ENCODE peak calls at places on chromosomes 4 and X, in ten cellular contexts. One of them, this sample, is unnamed.

GRCh38 chrX:77493677-77494553 is 46.7 kb downstream of the FGF16 start:
- DNase-seq in activated T-cell treated with anti-CD3 and anti-CD28 coated beads, Interleukin-2, amount 50 U/mL, for 72 hours: no peak
- DNase-seq in stomach: no peak
- DNase-seq in GM10248: no peak
- DNase-seq in GM12878: no peak
- DNase-seq in uterus: no peak
- DNase-seq in stimulated activated CD4-positive, alpha-beta T cell treated with anti-CD3 and anti-CD28 coated beads, TNF-alpha, amount 100 ng/mL, for 4 hours: no peak
- DNase-seq in activated CD4-positive, alpha-beta T cell treated with anti-CD3 and anti-CD28 coated beads for 1 hour: no peak
- DNase-seq in NCI-H1436 treated with DMSO at 0.1 percent for 48 hours: no peak
- DNase-seq in breast epithelium: no peak
- DNase-seq in this sample: no peak

GRCh38 chrX:109760241-109760921 is 27.3 kb upstream of the ACSL4 start:
- DNase-seq in activated T-cell treated with anti-CD3 and anti-CD28 coated beads, Interleukin-2, amount 50 U/mL, for 72 hours: no peak
- DNase-seq in stomach: no peak
- DNase-seq in GM10248: no peak
- DNase-seq in GM12878: no peak
- DNase-seq in uterus: no peak
- DNase-seq in stimulated activated CD4-positive, alpha-beta T cell treated with anti-CD3 and anti-CD28 coated beads, TNF-alpha, amount 100 ng/mL, for 4 hours: no peak
- DNase-seq in activated CD4-positive, alpha-beta T cell treated with anti-CD3 and anti-CD28 coated beads for 1 hour: no peak
- DNase-seq in NCI-H1436 treated with DMSO at 0.1 percent for 48 hours: no peak
- DNase-seq in breast epithelium: no peak
- DNase-seq in this sample: no peak

GRCh38 chr4:2761035-2761923 is 5.1 kb upstream of the TNIP2 start:
- DNase-seq in activated T-cell treated with anti-CD3 and anti-CD28 coated beads, Interleukin-2, amount 50 U/mL, for 72 hours: no peak
- DNase-seq in stomach: peak
- DNase-seq in GM10248: peak
- DNase-seq in GM12878: no peak
- DNase-seq in uterus: no peak
- DNase-seq in stimulated activated CD4-positive, alpha-beta T cell treated with anti-CD3 and anti-CD28 coated beads, TNF-alpha, amount 100 ng/mL, for 4 hours: no peak
- DNase-seq in activated CD4-positive, alpha-beta T cell treated with anti-CD3 and anti-CD28 coated beads for 1 hour: no peak
- DNase-seq in NCI-H1436 treated with DMSO at 0.1 percent for 48 hours: no peak
- DNase-seq in breast epithelium: no peak
- DNase-seq in this sample: peak

GRCh38 chr4:76640252-76640925 is 205.4 kb downstream of the SHROOM3 start:
- DNase-seq in activated T-cell treated with anti-CD3 and anti-CD28 coated beads, Interleukin-2, amount 50 U/mL, for 72 hours: no peak
- DNase-seq in stomach: peak
- DNase-seq in GM10248: no peak
- DNase-seq in GM12878: no peak
- DNase-seq in uterus: no peak
- DNase-seq in stimulated activated CD4-positive, alpha-beta T cell treated with anti-CD3 and anti-CD28 coated beads, TNF-alpha, amount 100 ng/mL, for 4 hours: no peak
- DNase-seq in activated CD4-positive, alpha-beta T cell treated with anti-CD3 and anti-CD28 coated beads for 1 hour: no peak
- DNase-seq in NCI-H1436 treated with DMSO at 0.1 percent for 48 hours: peak
- DNase-seq in breast epithelium: peak
- DNase-seq in this sample: no peak

GRCh38 chr4:145041378-145041777 is 56.6 kb downstream of the ANAPC10 start:
- DNase-seq in activated T-cell treated with anti-CD3 and anti-CD28 coated beads, Interleukin-2, amount 50 U/mL, for 72 hours: no peak
- DNase-seq in stomach: no peak
- DNase-seq in GM10248: peak
- DNase-seq in GM12878: peak
- DNase-seq in uterus: no peak
- DNase-seq in stimulated activated CD4-positive, alpha-beta T cell treated with anti-CD3 and anti-CD28 coated beads, TNF-alpha, amount 100 ng/mL, for 4 hours: no peak
- DNase-seq in activated CD4-positive, alpha-beta T cell treated with anti-CD3 and anti-CD28 coated beads for 1 hour: no peak
- DNase-seq in NCI-H1436 treated with DMSO at 0.1 percent for 48 hours: no peak
- DNase-seq in breast epithelium: no peak
- DNase-seq in this sample: no peak

GRCh38 chrX:80432863-80433262 is 12.6 kb downstream of the TENT5D start:
- DNase-seq in activated T-cell treated with anti-CD3 and anti-CD28 coated beads, Interleukin-2, amount 50 U/mL, for 72 hours: no peak
- DNase-seq in stomach: no peak
- DNase-seq in GM10248: no peak
- DNase-seq in GM12878: no peak
- DNase-seq in uterus: peak
- DNase-seq in stimulated activated CD4-positive, alpha-beta T cell treated with anti-CD3 and anti-CD28 coated beads, TNF-alpha, amount 100 ng/mL, for 4 hours: no peak
- DNase-seq in activated CD4-positive, alpha-beta T cell treated with anti-CD3 and anti-CD28 coated beads for 1 hour: no peak
- DNase-seq in NCI-H1436 treated with DMSO at 0.1 percent for 48 hours: no peak
- DNase-seq in breast epithelium: no peak
- DNase-seq in this sample: peak

GRCh38 chr4:142558851-142559250 is 287.2 kb downstream of the INPP4B start:
- DNase-seq in activated T-cell treated with anti-CD3 and anti-CD28 coated beads, Interleukin-2, amount 50 U/mL, for 72 hours: no peak
- DNase-seq in stomach: no peak
- DNase-seq in GM10248: no peak
- DNase-seq in GM12878: no peak
- DNase-seq in uterus: no peak
- DNase-seq in stimulated activated CD4-positive, alpha-beta T cell treated with anti-CD3 and anti-CD28 coated beads, TNF-alpha, amount 100 ng/mL, for 4 hours: no peak
- DNase-seq in activated CD4-positive, alpha-beta T cell treated with anti-CD3 and anti-CD28 coated beads for 1 hour: no peak
- DNase-seq in NCI-H1436 treated with DMSO at 0.1 percent for 48 hours: no peak
- DNase-seq in breast epithelium: no peak
- DNase-seq in this sample: no peak

GRCh38 chrX:119573840-119574393 is 446 bp upstream of the UBE2A start:
- DNase-seq in activated T-cell treated with anti-CD3 and anti-CD28 coated beads, Interleukin-2, amount 50 U/mL, for 72 hours: no peak
- DNase-seq in stomach: no peak
- DNase-seq in GM10248: peak
- DNase-seq in GM12878: no peak
- DNase-seq in uterus: peak
- DNase-seq in stimulated activated CD4-positive, alpha-beta T cell treated with anti-CD3 and anti-CD28 coated beads, TNF-alpha, amount 100 ng/mL, for 4 hours: no peak
- DNase-seq in activated CD4-positive, alpha-beta T cell treated with anti-CD3 and anti-CD28 coated beads for 1 hour: no peak
- DNase-seq in NCI-H1436 treated with DMSO at 0.1 percent for 48 hours: no peak
- DNase-seq in breast epithelium: no peak
- DNase-seq in this sample: no peak

GRCh38 chr4:78325244-78326187 is 226.1 kb upstream of the ANXA3 start:
- DNase-seq in activated T-cell treated with anti-CD3 and anti-CD28 coated beads, Interleukin-2, amount 50 U/mL, for 72 hours: no peak
- DNase-seq in stomach: no peak
- DNase-seq in GM10248: no peak
- DNase-seq in GM12878: no peak
- DNase-seq in uterus: no peak
- DNase-seq in stimulated activated CD4-positive, alpha-beta T cell treated with anti-CD3 and anti-CD28 coated beads, TNF-alpha, amount 100 ng/mL, for 4 hours: no peak
- DNase-seq in activated CD4-positive, alpha-beta T cell treated with anti-CD3 and anti-CD28 coated beads for 1 hour: no peak
- DNase-seq in NCI-H1436 treated with DMSO at 0.1 percent for 48 hours: no peak
- DNase-seq in breast epithelium: no peak
- DNase-seq in this sample: no peak

GRCh38 chrX:51891821-51892551 is 1.4 kb upstream of the MAGED1 start:
- DNase-seq in activated T-cell treated with anti-CD3 and anti-CD28 coated beads, Interleukin-2, amount 50 U/mL, for 72 hours: no peak
- DNase-seq in stomach: no peak
- DNase-seq in GM10248: no peak
- DNase-seq in GM12878: no peak
- DNase-seq in uterus: peak
- DNase-seq in stimulated activated CD4-positive, alpha-beta T cell treated with anti-CD3 and anti-CD28 coated beads, TNF-alpha, amount 100 ng/mL, for 4 hours: no peak
- DNase-seq in activated CD4-positive, alpha-beta T cell treated with anti-CD3 and anti-CD28 coated beads for 1 hour: no peak
- DNase-seq in NCI-H1436 treated with DMSO at 0.1 percent for 48 hours: no peak
- DNase-seq in breast epithelium: no peak
- DNase-seq in this sample: no peak

GRCh38 chr4:52234539-52235174 is 183.6 kb downstream of the SPATA18 start:
- DNase-seq in activated T-cell treated with anti-CD3 and anti-CD28 coated beads, Interleukin-2, amount 50 U/mL, for 72 hours: no peak
- DNase-seq in stomach: no peak
- DNase-seq in GM10248: no peak
- DNase-seq in GM12878: no peak
- DNase-seq in uterus: peak
- DNase-seq in stimulated activated CD4-positive, alpha-beta T cell treated with anti-CD3 and anti-CD28 coated beads, TNF-alpha, amount 100 ng/mL, for 4 hours: no peak
- DNase-seq in activated CD4-positive, alpha-beta T cell treated with anti-CD3 and anti-CD28 coated beads for 1 hour: no peak
- DNase-seq in NCI-H1436 treated with DMSO at 0.1 percent for 48 hours: no peak
- DNase-seq in breast epithelium: no peak
- DNase-seq in this sample: no peak

GRCh38 chr4:184807797-184808718 is 17.7 kb downstream of the ACSL1 start:
- DNase-seq in activated T-cell treated with anti-CD3 and anti-CD28 coated beads, Interleukin-2, amount 50 U/mL, for 72 hours: no peak
- DNase-seq in stomach: peak
- DNase-seq in GM10248: no peak
- DNase-seq in GM12878: no peak
- DNase-seq in uterus: no peak
- DNase-seq in stimulated activated CD4-positive, alpha-beta T cell treated with anti-CD3 and anti-CD28 coated beads, TNF-alpha, amount 100 ng/mL, for 4 hours: no peak
- DNase-seq in activated CD4-positive, alpha-beta T cell treated with anti-CD3 and anti-CD28 coated beads for 1 hour: no peak
- DNase-seq in NCI-H1436 treated with DMSO at 0.1 percent for 48 hours: peak
- DNase-seq in breast epithelium: peak
- DNase-seq in this sample: no peak

GRCh38 chr4:86497131-86497530 is 97.0 kb upstream of the PTPN13 start:
- DNase-seq in activated T-cell treated with anti-CD3 and anti-CD28 coated beads, Interleukin-2, amount 50 U/mL, for 72 hours: no peak
- DNase-seq in stomach: no peak
- DNase-seq in GM10248: no peak
- DNase-seq in GM12878: peak
- DNase-seq in uterus: no peak
- DNase-seq in stimulated activated CD4-positive, alpha-beta T cell treated with anti-CD3 and anti-CD28 coated beads, TNF-alpha, amount 100 ng/mL, for 4 hours: no peak
- DNase-seq in activated CD4-positive, alpha-beta T cell treated with anti-CD3 and anti-CD28 coated beads for 1 hour: no peak
- DNase-seq in NCI-H1436 treated with DMSO at 0.1 percent for 48 hours: no peak
- DNase-seq in breast epithelium: peak
- DNase-seq in this sample: peak

GRCh38 chr4:83605744-83606172 is 69.8 kb downstream of the GPAT3 start:
- DNase-seq in activated T-cell treated with anti-CD3 and anti-CD28 coated beads, Interleukin-2, amount 50 U/mL, for 72 hours: no peak
- DNase-seq in stomach: no peak
- DNase-seq in GM10248: no peak
- DNase-seq in GM12878: no peak
- DNase-seq in uterus: no peak
- DNase-seq in stimulated activated CD4-positive, alpha-beta T cell treated with anti-CD3 and anti-CD28 coated beads, TNF-alpha, amount 100 ng/mL, for 4 hours: no peak
- DNase-seq in activated CD4-positive, alpha-beta T cell treated with anti-CD3 and anti-CD28 coated beads for 1 hour: no peak
- DNase-seq in NCI-H1436 treated with DMSO at 0.1 percent for 48 hours: no peak
- DNase-seq in breast epithelium: no peak
- DNase-seq in this sample: no peak

GRCh38 chrX:15781964-15782711 is 8.1 kb upstream of the ZRSR2 start:
- DNase-seq in activated T-cell treated with anti-CD3 and anti-CD28 coated beads, Interleukin-2, amount 50 U/mL, for 72 hours: peak
- DNase-seq in stomach: no peak
- DNase-seq in GM10248: peak
- DNase-seq in GM12878: peak
- DNase-seq in uterus: no peak
- DNase-seq in stimulated activated CD4-positive, alpha-beta T cell treated with anti-CD3 and anti-CD28 coated beads, TNF-alpha, amount 100 ng/mL, for 4 hours: no peak
- DNase-seq in activated CD4-positive, alpha-beta T cell treated with anti-CD3 and anti-CD28 coated beads for 1 hour: no peak
- DNase-seq in NCI-H1436 treated with DMSO at 0.1 percent for 48 hours: no peak
- DNase-seq in breast epithelium: no peak
- DNase-seq in this sample: no peak

GRCh38 chrX:134013528-134013927 is 28.1 kb upstream of the GPC3 start:
- DNase-seq in activated T-cell treated with anti-CD3 and anti-CD28 coated beads, Interleukin-2, amount 50 U/mL, for 72 hours: no peak
- DNase-seq in stomach: no peak
- DNase-seq in GM10248: no peak
- DNase-seq in GM12878: no peak
- DNase-seq in uterus: no peak
- DNase-seq in stimulated activated CD4-positive, alpha-beta T cell treated with anti-CD3 and anti-CD28 coated beads, TNF-alpha, amount 100 ng/mL, for 4 hours: no peak
- DNase-seq in activated CD4-positive, alpha-beta T cell treated with anti-CD3 and anti-CD28 coated beads for 1 hour: no peak
- DNase-seq in NCI-H1436 treated with DMSO at 0.1 percent for 48 hours: no peak
- DNase-seq in breast epithelium: no peak
- DNase-seq in this sample: no peak

GRCh38 chr4:143337600-143338287 is 1.1 kb downstream of the GAB1 start:
- DNase-seq in activated T-cell treated with anti-CD3 and anti-CD28 coated beads, Interleukin-2, amount 50 U/mL, for 72 hours: peak
- DNase-seq in stomach: peak
- DNase-seq in GM10248: no peak
- DNase-seq in GM12878: no peak
- DNase-seq in uterus: peak
- DNase-seq in stimulated activated CD4-positive, alpha-beta T cell treated with anti-CD3 and anti-CD28 coated beads, TNF-alpha, amount 100 ng/mL, for 4 hours: no peak
- DNase-seq in activated CD4-positive, alpha-beta T cell treated with anti-CD3 and anti-CD28 coated beads for 1 hour: no peak
- DNase-seq in NCI-H1436 treated with DMSO at 0.1 percent for 48 hours: no peak
- DNase-seq in breast epithelium: peak
- DNase-seq in this sample: peak

GRCh38 chrX:56728321-56728720 is 722 bp upstream of the NBDY start:
- DNase-seq in activated T-cell treated with anti-CD3 and anti-CD28 coated beads, Interleukin-2, amount 50 U/mL, for 72 hours: no peak
- DNase-seq in stomach: no peak
- DNase-seq in GM10248: no peak
- DNase-seq in GM12878: no peak
- DNase-seq in uterus: no peak
- DNase-seq in stimulated activated CD4-positive, alpha-beta T cell treated with anti-CD3 and anti-CD28 coated beads, TNF-alpha, amount 100 ng/mL, for 4 hours: no peak
- DNase-seq in activated CD4-positive, alpha-beta T cell treated with anti-CD3 and anti-CD28 coated beads for 1 hour: no peak
- DNase-seq in NCI-H1436 treated with DMSO at 0.1 percent for 48 hours: peak
- DNase-seq in breast epithelium: no peak
- DNase-seq in this sample: no peak

GRCh38 chr4:33226133-33226532 is 2506.0 kb downstream of the PCDH7 start:
- DNase-seq in activated T-cell treated with anti-CD3 and anti-CD28 coated beads, Interleukin-2, amount 50 U/mL, for 72 hours: no peak
- DNase-seq in stomach: no peak
- DNase-seq in GM10248: no peak
- DNase-seq in GM12878: peak
- DNase-seq in uterus: no peak
- DNase-seq in stimulated activated CD4-positive, alpha-beta T cell treated with anti-CD3 and anti-CD28 coated beads, TNF-alpha, amount 100 ng/mL, for 4 hours: no peak
- DNase-seq in activated CD4-positive, alpha-beta T cell treated with anti-CD3 and anti-CD28 coated beads for 1 hour: no peak
- DNase-seq in NCI-H1436 treated with DMSO at 0.1 percent for 48 hours: no peak
- DNase-seq in breast epithelium: no peak
- DNase-seq in this sample: no peak

GRCh38 chrX:103437147-103437873 is 61.0 kb downstream of the BEX3 start:
- DNase-seq in activated T-cell treated with anti-CD3 and anti-CD28 coated beads, Interleukin-2, amount 50 U/mL, for 72 hours: no peak
- DNase-seq in stomach: no peak
- DNase-seq in GM10248: no peak
- DNase-seq in GM12878: no peak
- DNase-seq in uterus: no peak
- DNase-seq in stimulated activated CD4-positive, alpha-beta T cell treated with anti-CD3 and anti-CD28 coated beads, TNF-alpha, amount 100 ng/mL, for 4 hours: no peak
- DNase-seq in activated CD4-positive, alpha-beta T cell treated with anti-CD3 and anti-CD28 coated beads for 1 hour: no peak
- DNase-seq in NCI-H1436 treated with DMSO at 0.1 percent for 48 hours: no peak
- DNase-seq in breast epithelium: no peak
- DNase-seq in this sample: no peak

GRCh38 chr4:10715135-10715534 is 30.6 kb upstream of the CLNK start:
- DNase-seq in activated T-cell treated with anti-CD3 and anti-CD28 coated beads, Interleukin-2, amount 50 U/mL, for 72 hours: no peak
- DNase-seq in stomach: no peak
- DNase-seq in GM10248: no peak
- DNase-seq in GM12878: no peak
- DNase-seq in uterus: no peak
- DNase-seq in stimulated activated CD4-positive, alpha-beta T cell treated with anti-CD3 and anti-CD28 coated beads, TNF-alpha, amount 100 ng/mL, for 4 hours: no peak
- DNase-seq in activated CD4-positive, alpha-beta T cell treated with anti-CD3 and anti-CD28 coated beads for 1 hour: no peak
- DNase-seq in NCI-H1436 treated with DMSO at 0.1 percent for 48 hours: no peak
- DNase-seq in breast epithelium: no peak
- DNase-seq in this sample: no peak

GRCh38 chrX:9339603-9340569 is 125.0 kb upstream of the TBL1X start:
- DNase-seq in activated T-cell treated with anti-CD3 and anti-CD28 coated beads, Interleukin-2, amount 50 U/mL, for 72 hours: no peak
- DNase-seq in stomach: no peak
- DNase-seq in GM10248: no peak
- DNase-seq in GM12878: no peak
- DNase-seq in uterus: peak
- DNase-seq in stimulated activated CD4-positive, alpha-beta T cell treated with anti-CD3 and anti-CD28 coated beads, TNF-alpha, amount 100 ng/mL, for 4 hours: no peak
- DNase-seq in activated CD4-positive, alpha-beta T cell treated with anti-CD3 and anti-CD28 coated beads for 1 hour: no peak
- DNase-seq in NCI-H1436 treated with DMSO at 0.1 percent for 48 hours: no peak
- DNase-seq in breast epithelium: peak
- DNase-seq in this sample: no peak

GRCh38 chr4:94827481-94828110 is 69.8 kb downstream of the BMPR1B start:
- DNase-seq in activated T-cell treated with anti-CD3 and anti-CD28 coated beads, Interleukin-2, amount 50 U/mL, for 72 hours: no peak
- DNase-seq in stomach: no peak
- DNase-seq in GM10248: no peak
- DNase-seq in GM12878: no peak
- DNase-seq in uterus: no peak
- DNase-seq in stimulated activated CD4-positive, alpha-beta T cell treated with anti-CD3 and anti-CD28 coated beads, TNF-alpha, amount 100 ng/mL, for 4 hours: no peak
- DNase-seq in activated CD4-positive, alpha-beta T cell treated with anti-CD3 and anti-CD28 coated beads for 1 hour: no peak
- DNase-seq in NCI-H1436 treated with DMSO at 0.1 percent for 48 hours: no peak
- DNase-seq in breast epithelium: no peak
- DNase-seq in this sample: peak

GRCh38 chr4:74400395-74400794 is 35.5 kb downstream of the EREG start:
- DNase-seq in activated T-cell treated with anti-CD3 and anti-CD28 coated beads, Interleukin-2, amount 50 U/mL, for 72 hours: no peak
- DNase-seq in stomach: no peak
- DNase-seq in GM10248: no peak
- DNase-seq in GM12878: no peak
- DNase-seq in uterus: no peak
- DNase-seq in stimulated activated CD4-positive, alpha-beta T cell treated with anti-CD3 and anti-CD28 coated beads, TNF-alpha, amount 100 ng/mL, for 4 hours: no peak
- DNase-seq in activated CD4-positive, alpha-beta T cell treated with anti-CD3 and anti-CD28 coated beads for 1 hour: no peak
- DNase-seq in NCI-H1436 treated with DMSO at 0.1 percent for 48 hours: no peak
- DNase-seq in breast epithelium: no peak
- DNase-seq in this sample: no peak

GRCh38 chr4:106365613-106366012 is 3.0 kb downstream of the GIMD1 start:
- DNase-seq in activated T-cell treated with anti-CD3 and anti-CD28 coated beads, Interleukin-2, amount 50 U/mL, for 72 hours: no peak
- DNase-seq in stomach: no peak
- DNase-seq in GM10248: no peak
- DNase-seq in GM12878: no peak
- DNase-seq in uterus: no peak
- DNase-seq in stimulated activated CD4-positive, alpha-beta T cell treated with anti-CD3 and anti-CD28 coated beads, TNF-alpha, amount 100 ng/mL, for 4 hours: no peak
- DNase-seq in activated CD4-positive, alpha-beta T cell treated with anti-CD3 and anti-CD28 coated beads for 1 hour: no peak
- DNase-seq in NCI-H1436 treated with DMSO at 0.1 percent for 48 hours: no peak
- DNase-seq in breast epithelium: no peak
- DNase-seq in this sample: no peak

GRCh38 chr4:145541266-145541770 is 59.7 kb downstream of the SMAD1 start:
- DNase-seq in activated T-cell treated with anti-CD3 and anti-CD28 coated beads, Interleukin-2, amount 50 U/mL, for 72 hours: no peak
- DNase-seq in stomach: no peak
- DNase-seq in GM10248: no peak
- DNase-seq in GM12878: no peak
- DNase-seq in uterus: no peak
- DNase-seq in stimulated activated CD4-positive, alpha-beta T cell treated with anti-CD3 and anti-CD28 coated beads, TNF-alpha, amount 100 ng/mL, for 4 hours: no peak
- DNase-seq in activated CD4-positive, alpha-beta T cell treated with anti-CD3 and anti-CD28 coated beads for 1 hour: no peak
- DNase-seq in NCI-H1436 treated with DMSO at 0.1 percent for 48 hours: no peak
- DNase-seq in breast epithelium: no peak
- DNase-seq in this sample: no peak

GRCh38 chr4:126895988-126896570 is 736.7 kb upstream of the INTU start:
- DNase-seq in activated T-cell treated with anti-CD3 and anti-CD28 coated beads, Interleukin-2, amount 50 U/mL, for 72 hours: no peak
- DNase-seq in stomach: no peak
- DNase-seq in GM10248: no peak
- DNase-seq in GM12878: no peak
- DNase-seq in uterus: no peak
- DNase-seq in stimulated activated CD4-positive, alpha-beta T cell treated with anti-CD3 and anti-CD28 coated beads, TNF-alpha, amount 100 ng/mL, for 4 hours: no peak
- DNase-seq in activated CD4-positive, alpha-beta T cell treated with anti-CD3 and anti-CD28 coated beads for 1 hour: no peak
- DNase-seq in NCI-H1436 treated with DMSO at 0.1 percent for 48 hours: no peak
- DNase-seq in breast epithelium: no peak
- DNase-seq in this sample: no peak

GRCh38 chr4:80948161-80948560 is 82.3 kb upstream of the BMP3 start:
- DNase-seq in activated T-cell treated with anti-CD3 and anti-CD28 coated beads, Interleukin-2, amount 50 U/mL, for 72 hours: no peak
- DNase-seq in stomach: no peak
- DNase-seq in GM10248: no peak
- DNase-seq in GM12878: no peak
- DNase-seq in uterus: no peak
- DNase-seq in stimulated activated CD4-positive, alpha-beta T cell treated with anti-CD3 and anti-CD28 coated beads, TNF-alpha, amount 100 ng/mL, for 4 hours: no peak
- DNase-seq in activated CD4-positive, alpha-beta T cell treated with anti-CD3 and anti-CD28 coated beads for 1 hour: no peak
- DNase-seq in NCI-H1436 treated with DMSO at 0.1 percent for 48 hours: no peak
- DNase-seq in breast epithelium: no peak
- DNase-seq in this sample: no peak